ENCODE peak calls at places on chromosomes 16 and 17, in ten cellular contexts. S is M059J; U is nephron progenitor cell; Y is fibroblast of pulmonary artery; Q is iPS-NIHi11; I is CD4-positive, CD25-positive, alpha-beta regulatory T cell; V is cardiac fibroblast; F is NCI-H1105; E is neural progenitor cell; P is NCI-H446 treated with DMSO at 0.1 percent for 48 hours. C is an unnamed sample.

GRCh38 chr17:77365584-77366186 is 224.9 kb downstream of the SEC14L1 start:
- DNase-seq in E (no peak), P (peak; percentile 42), V (peak; percentile 86), F (no peak), U (no peak), I (no peak), Y (peak; percentile 80), S (peak; percentile 92), Q (no peak), C (peak; percentile 92)

GRCh38 chr17:17784599-17785264 is 52.1 kb downstream of the SREBF1 start:
- DNase-seq in E (peak; percentile 56), U (no peak), S (peak; percentile 18), V (no peak), Y (no peak), I (peak; percentile 41), P (no peak), F (no peak), Q (no peak), C (no peak)

GRCh38 chr16:5336898-5337297 is 239.3 kb upstream of the EEF2KMT start:
- DNase-seq in Y (no peak), E (peak; percentile 54), S (no peak), V (no peak), I (no peak), F (no peak), U (no peak), P (no peak), Q (peak; percentile 20), C (no peak)

GRCh38 chr17:63986842-63987615 is 11.1 kb upstream of the PRR29 start:
- DNase-seq in U (no peak), V (no peak), S (no peak), E (no peak), Y (no peak), P (no peak), Q (no peak), F (no peak), I (peak; percentile 30), C (no peak)

GRCh38 chr17:82380860-82381702 is 9.5 kb downstream of the UTS2R start:
- DNase-seq in U (no peak), Y (peak; percentile 10), I (no peak), V (no peak), P (no peak), S (peak; percentile 59), Q (no peak), E (no peak), F (no peak), C (peak; percentile 45)

GRCh38 chr16:4979736-4980660 is 21.9 kb downstream of the SEC14L5 start:
- DNase-seq in S (no peak), V (no peak), I (no peak), F (no peak), U (no peak), Y (no peak), E (no peak), P (no peak), Q (no peak), C (no peak)

GRCh38 chr17:47694818-47695663 is 1.1 kb downstream of the TBKBP1 start:
- DNase-seq in F (no peak), U (peak; percentile 53), P (no peak), S (no peak), Q (peak; percentile 45), Y (peak; percentile 69), E (peak; percentile 45), V (peak; percentile 49), I (peak; percentile 55), C (no peak)

GRCh38 chr16:28312327-28312726 is 20.0 kb downstream of the SBK1 start:
- DNase-seq in S (no peak), U (no peak), E (no peak), F (no peak), V (no peak), Q (no peak), I (no peak), P (no peak), Y (no peak), C (no peak)

GRCh38 chr17:65121916-65122821 is 15.0 kb upstream of the RGS9 start:
- DNase-seq in V (no peak), Y (no peak), U (no peak), F (no peak), P (no peak), I (peak; percentile 27), S (no peak), Q (no peak), E (no peak), C (peak; percentile 22)

GRCh38 chr17:17300624-17301568 is 2.3 kb upstream of the NT5M start:
- DNase-seq in I (peak; percentile 46), F (no peak), Y (peak; percentile 35), Q (peak; percentile 82), P (no peak), S (peak; percentile 57), E (peak; percentile 93), V (peak; percentile 48), U (peak; percentile 91), C (peak; percentile 38)

GRCh38 chr16:31084584-31085298 is 4.0 kb downstream of the PRSS53 start:
- DNase-seq in P (no peak), S (no peak), E (no peak), U (no peak), Q (no peak), Y (no peak), I (no peak), V (no peak), F (no peak), C (no peak)

GRCh38 chr16:48353565-48354163 is 31.5 kb downstream of the SIAH1 start:
- DNase-seq in Y (peak; percentile 82), S (peak; percentile 71), E (peak; percentile 79), I (peak; percentile 84), Q (peak; percentile 80), V (peak; percentile 81), U (peak; percentile 50), P (no peak), F (peak; percentile 49), C (peak; percentile 61)

GRCh38 chr17:43021739-43022512 is at the start of gene VAT1:
- DNase-seq in S (peak; percentile 72), F (peak; percentile 31), P (peak; percentile 24), Q (peak; percentile 84), V (peak; percentile 76), I (peak; percentile 59), E (peak; percentile 92), Y (peak; percentile 78), U (peak; percentile 87), C (peak; percentile 47)

GRCh38 chr16:2474877-2475412 is at the start of gene TBC1D24:
- DNase-seq in U (peak; percentile 95), P (peak; percentile 27), Q (peak; percentile 100), E (peak; percentile 95), Y (peak; percentile 80), V (peak; percentile 76), F (no peak), S (peak; percentile 79), I (peak; percentile 79), C (peak; percentile 39)

GRCh38 chr16:77143364-77143763 is 47.6 kb upstream of the MON1B start:
- DNase-seq in Q (no peak), V (no peak), I (no peak), P (no peak), S (peak; percentile 7), E (no peak), F (no peak), Y (no peak), U (no peak), C (no peak)

GRCh38 chr17:39062846-39063680 is 88.4 kb downstream of the PLXDC1 start:
- DNase-seq in V (peak; percentile 39), Q (no peak), I (no peak), E (no peak), U (no peak), Y (no peak), P (no peak), F (no peak), S (peak; percentile 79), C (no peak)

GRCh38 chr16:54577566-54578180 is 291.1 kb upstream of the IRX3 start:
- DNase-seq in Q (peak; percentile 20), P (no peak), F (no peak), I (no peak), E (peak; percentile 89), U (peak; percentile 20), Y (no peak), S (no peak), V (no peak), C (no peak)

GRCh38 chr17:6269474-6269873 is 165.4 kb downstream of the AIPL1 start:
- DNase-seq in V (peak; percentile 32), S (peak; percentile 26), U (peak; percentile 90), I (peak; percentile 35), Y (peak; percentile 36), F (no peak), E (peak; percentile 87), Q (peak; percentile 81), P (no peak), C (peak; percentile 54)

GRCh38 chr16:2924901-2925820 is 13.4 kb downstream of the FLYWCH1 start:
- DNase-seq in F (no peak), U (peak; percentile 66), V (no peak), Y (no peak), S (no peak), I (no peak), E (peak; percentile 85), P (no peak), Q (peak; percentile 68), C (no peak)

GRCh38 chr16:383326-384020 is 1.7 kb upstream of the PGAP6 start:
- DNase-seq in Y (no peak), P (no peak), I (peak; percentile 42), V (no peak), U (no peak), Q (no peak), F (no peak), E (peak; percentile 67), S (no peak), C (peak; percentile 62)

GRCh38 chr17:45040459-45040858 is 11.0 kb downstream of the DCAKD start:
- DNase-seq in P (no peak), Y (no peak), Q (peak; percentile 84), I (no peak), S (no peak), U (no peak), V (no peak), F (no peak), E (peak; percentile 84), C (no peak)

GRCh38 chr17:68385490-68386215 is 71.6 kb downstream of the WIPI1 start:
- DNase-seq in F (no peak), P (no peak), V (no peak), Y (no peak), E (no peak), S (no peak), I (no peak), Q (no peak), U (no peak), C (no peak)

GRCh38 chr16:82368041-82368440 is 198.0 kb upstream of the MPHOSPH6 start:
- DNase-seq in Q (peak; percentile 76), Y (peak; percentile 26), E (peak; percentile 52), P (no peak), V (peak; percentile 38), I (no peak), U (peak; percentile 12), S (peak; percentile 39), F (no peak), C (no peak)

GRCh38 chr17:73910216-73910615 is 266.0 kb upstream of the SDK2 start:
- DNase-seq in I (no peak), U (no peak), S (no peak), Q (no peak), E (no peak), F (no peak), P (no peak), V (no peak), Y (no peak), C (no peak)

GRCh38 chr16:19185510-19185851 is 17.4 kb downstream of the SYT17 start:
- DNase-seq in Q (no peak), E (no peak), V (no peak), U (no peak), F (no peak), S (no peak), P (no peak), Y (no peak), I (no peak), C (no peak)

GRCh38 chr17:57531648-57532486 is 213.2 kb downstream of the CCDC182 start:
- DNase-seq in V (no peak), Q (no peak), P (no peak), Y (no peak), F (no peak), E (no peak), S (no peak), I (no peak), U (no peak), C (peak; percentile 34)

GRCh38 chr16:81913222-81913621 is 98.0 kb downstream of the SDR42E1 start:
- DNase-seq in U (no peak), P (no peak), S (no peak), I (no peak), V (no peak), Y (no peak), E (no peak), F (no peak), Q (no peak), C (no peak)

GRCh38 chr16:4089811-4090293 is 26.4 kb downstream of the ADCY9 start:
- DNase-seq in P (no peak), I (no peak), Y (no peak), S (no peak), F (no peak), E (peak; percentile 41), U (no peak), V (no peak), Q (no peak), C (no peak)